ENCODE peak calls at places on chromosome 11, in five cellular contexts. A is lung, N is left ventricle myocardium inferior, B is adrenal gland, H is heart right ventricle. M is an unnamed sample.
A peak's percentile ranks its signal among the peaks of the same experiment; 100 is the strongest.

GRCh38 chr11:130403967-130404366 is 24.4 kb downstream of the ADAMTS8 start:
- DNase-seq in A (no peak), N (no peak), B (no peak), H (no peak), M (no peak)

GRCh38 chr11:10044618-10045017 is 249.4 kb downstream of the SBF2 start:
- DNase-seq in A (no peak), N (no peak), B (no peak), H (no peak), M (peak; percentile 18)

GRCh38 chr11:112219476-112220232 is 6.6 kb upstream of the PTS start:
- DNase-seq in A (no peak), N (no peak), B (peak; percentile 41), H (peak; percentile 54), M (peak; percentile 84)

GRCh38 chr11:11640996-11641395 is 19.2 kb upstream of the GALNT18 start:
- DNase-seq in A (no peak), N (no peak), B (no peak), H (no peak), M (no peak)

GRCh38 chr11:102637731-102638130 is 12.6 kb upstream of the MMP20 start:
- DNase-seq in A (peak; percentile 46), N (no peak), B (no peak), H (no peak), M (no peak)

GRCh38 chr11:132874638-132875037 is 657.7 kb downstream of the OPCML start:
- DNase-seq in A (no peak), N (no peak), B (no peak), H (no peak), M (no peak)

GRCh38 chr11:88508558-88508807 is 170.9 kb upstream of the CTSC start:
- DNase-seq in A (no peak), N (no peak), B (no peak), H (no peak), M (no peak)

GRCh38 chr11:12187399-12187798 is 77.0 kb downstream of the MICAL2 start:
- DNase-seq in A (no peak), N (no peak), B (no peak), H (no peak), M (no peak)

GRCh38 chr11:95688501-95689222 is 100.9 kb downstream of the FAM76B start:
- DNase-seq in A (no peak), N (no peak), B (no peak), H (no peak), M (peak; percentile 61)

GRCh38 chr11:63663809-63664208 is 7.4 kb downstream of the ATL3 start:
- DNase-seq in A (no peak), N (no peak), B (no peak), H (no peak), M (no peak)

GRCh38 chr11:70399681-70400112 is 1.4 kb downstream of the CTTN start:
- DNase-seq in A (peak; percentile 84), N (peak; percentile 77), B (peak; percentile 93), H (peak; percentile 74), M (no peak)

GRCh38 chr11:130906616-130907015 is 9.7 kb downstream of the SNX19 start:
- DNase-seq in A (no peak), N (no peak), B (no peak), H (no peak), M (no peak)

GRCh38 chr11:118911880-118912741 is 13.6 kb downstream of the BCL9L start:
- DNase-seq in A (peak; percentile 88), N (peak; percentile 77), B (peak; percentile 91), H (peak; percentile 82), M (peak; percentile 49)

GRCh38 chr11:94557992-94558391 is 9.2 kb upstream of the PIWIL4 start:
- DNase-seq in A (no peak), N (no peak), B (no peak), H (no peak), M (no peak)

GRCh38 chr11:64448599-64449380 is 89.8 kb downstream of the RPS6KA4 start:
- DNase-seq in A (peak; percentile 84), N (peak; percentile 81), B (peak; percentile 82), H (peak; percentile 78), M (peak; percentile 68)

GRCh38 chr11:72573380-72573949 is 100.8 kb downstream of the PDE2A start:
- DNase-seq in A (no peak), N (no peak), B (peak; percentile 40), H (no peak), M (peak; percentile 36)

GRCh38 chr11:119493712-119494111 is 70.7 kb upstream of the THY1 start:
- DNase-seq in A (no peak), N (no peak), B (peak; percentile 47), H (no peak), M (peak; percentile 33)

GRCh38 chr11:65133724-65134123 is 595 bp downstream of the SYVN1 start:
- DNase-seq in A (no peak), N (peak; percentile 39), B (no peak), H (peak; percentile 48), M (no peak)

GRCh38 chr11:70040452-70040851 is 37.7 kb upstream of the ANO1 start:
- DNase-seq in A (no peak), N (no peak), B (no peak), H (no peak), M (no peak)

GRCh38 chr11:70033711-70034070 is 44.4 kb upstream of the ANO1 start:
- DNase-seq in A (no peak), N (no peak), B (no peak), H (no peak), M (no peak)

GRCh38 chr11:130865091-130865771 is 51.0 kb downstream of the SNX19 start:
- DNase-seq in A (no peak), N (peak; percentile 53), B (no peak), H (peak; percentile 60), M (no peak)

GRCh38 chr11:107477820-107478219 is 20.2 kb upstream of the CWF19L2 start:
- DNase-seq in A (no peak), N (no peak), B (no peak), H (no peak), M (no peak)

GRCh38 chr11:118623291-118623655 is 15.9 kb downstream of the PHLDB1 start:
- DNase-seq in A (no peak), N (no peak), B (no peak), H (no peak), M (no peak)

GRCh38 chr11:134558916-134559616 is 147.0 kb upstream of the B3GAT1 start:
- DNase-seq in A (no peak), N (no peak), B (no peak), H (peak; percentile 0), M (no peak)

DNA sequence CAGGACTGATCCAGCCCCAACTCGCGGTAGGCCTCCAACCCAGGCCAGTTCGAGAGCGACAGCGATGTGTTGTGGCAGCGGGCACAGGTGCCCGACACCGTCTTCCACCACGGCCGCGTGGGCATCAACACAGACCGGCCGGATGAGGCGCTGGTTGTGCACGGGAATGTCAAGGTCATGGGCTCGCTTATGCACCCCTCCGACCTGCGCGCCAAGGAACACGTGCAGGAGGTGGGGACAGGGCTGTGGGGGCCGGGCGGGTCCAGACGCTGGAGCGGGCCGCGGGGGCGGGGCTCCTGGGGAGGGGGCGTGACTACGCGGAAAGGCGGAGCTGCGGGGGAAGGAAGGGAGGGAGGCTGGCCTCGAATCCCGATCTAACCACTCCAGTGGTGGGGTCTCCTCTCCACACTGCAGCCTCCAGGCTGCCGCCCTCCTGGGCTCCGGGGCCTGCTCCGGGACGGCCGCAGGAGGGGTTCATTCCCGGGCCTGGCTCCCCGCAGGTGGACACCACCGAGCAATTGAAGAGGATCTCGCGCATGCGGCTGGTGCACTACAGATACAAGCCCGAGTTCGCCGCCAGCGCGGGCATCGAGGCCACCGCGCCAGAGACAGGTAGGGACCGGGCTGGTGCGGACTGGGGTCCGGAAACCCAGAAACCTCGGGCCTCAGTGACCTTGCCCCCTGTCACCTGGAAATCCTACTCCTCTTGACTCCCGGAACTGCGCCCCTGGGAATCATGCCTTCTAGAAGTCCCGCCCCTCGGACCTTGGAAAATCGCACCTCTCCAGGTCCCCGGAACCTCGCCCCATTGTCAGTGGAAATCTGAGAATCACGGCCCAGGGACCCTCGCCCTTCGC is 14.9 kb downstream of the TMEM258 start:
- DNase-seq in A (no peak), N (peak; percentile 64), B (peak; percentile 84), H (peak; percentile 45), M (no peak)
- H3K4me3 ChIP-seq in A (no peak overlapping the region), N (peak overlapping the region; percentile 47), B (no peak overlapping the region), H (peak overlapping the region; percentile 9), M (no peak overlapping the region)

DNA sequence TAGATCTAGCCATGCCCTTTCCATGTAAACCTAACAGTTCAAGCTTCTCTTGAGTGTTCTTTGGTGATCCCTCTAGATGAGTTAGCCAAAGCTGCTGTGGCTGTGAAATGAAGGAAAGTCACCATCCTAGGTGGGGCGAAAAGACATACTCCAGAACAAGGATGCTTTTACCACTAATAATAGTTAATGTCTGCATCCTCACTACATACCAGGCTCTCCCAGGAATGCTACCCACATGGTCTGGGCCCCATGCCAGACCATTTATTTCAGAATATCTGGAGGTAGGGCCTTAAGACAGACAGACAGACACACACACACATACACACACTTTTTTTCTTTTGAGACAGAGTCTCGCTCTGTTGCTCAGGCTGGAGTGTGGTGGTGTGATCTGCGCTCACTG is 14.7 kb downstream of the ABTB2 start:
- DNase-seq in A (no peak), N (no peak), B (no peak), H (no peak), M (no peak)
- H3K4me3 ChIP-seq in A (no peak overlapping the region), N (no peak overlapping the region), B (no peak overlapping the region), H (no peak overlapping the region), M (no peak overlapping the region)

DNA sequence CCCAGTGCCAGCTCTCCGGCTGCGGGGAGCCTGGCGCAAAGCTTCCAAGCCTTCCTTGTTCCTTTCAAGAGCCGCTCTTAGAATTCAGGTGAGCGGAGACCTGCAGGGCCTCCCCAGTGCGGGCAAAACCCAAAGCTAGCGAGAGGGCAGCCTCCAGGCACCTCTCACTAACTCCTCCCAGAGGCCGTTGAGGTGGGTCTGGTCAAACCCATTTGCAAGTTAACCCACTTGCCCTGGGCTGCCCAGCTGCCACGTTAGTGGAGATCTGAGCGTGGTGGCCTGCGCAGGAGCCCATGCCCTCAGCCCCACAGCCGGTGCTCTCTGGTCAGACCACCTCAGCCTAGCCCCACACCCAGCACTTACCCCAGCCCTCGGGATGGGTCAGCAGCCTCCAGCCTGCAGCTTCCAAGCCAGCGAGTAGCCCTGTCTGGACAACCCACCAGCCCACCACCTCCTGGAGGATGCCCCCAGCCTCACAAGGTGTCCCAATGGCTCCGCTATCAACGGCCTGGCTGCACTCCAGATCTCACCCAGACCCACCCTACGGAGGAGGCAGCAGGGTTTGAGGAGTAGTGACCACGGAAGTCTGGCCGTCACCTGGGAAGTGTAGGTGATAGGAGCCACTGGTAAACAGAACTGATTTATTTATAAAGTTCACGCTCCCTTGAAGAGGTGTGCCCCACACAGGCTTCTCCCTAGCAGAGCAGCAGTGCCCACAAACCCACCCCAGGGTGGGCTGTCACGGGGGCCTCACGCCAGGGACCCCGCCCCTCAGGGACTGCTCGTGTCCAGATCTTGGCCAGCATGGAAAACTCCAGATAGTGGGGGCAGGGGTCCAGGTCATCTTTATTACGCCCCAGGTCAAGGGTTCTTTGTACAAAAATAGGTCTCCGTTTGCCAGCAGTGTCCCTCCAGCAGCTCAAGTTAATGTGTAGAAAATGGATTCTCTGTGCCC is 2.2 kb downstream of the ASCL2 start:
- DNase-seq in A (peak; percentile 26), N (no peak), B (no peak), H (no peak), M (no peak)
- H3K4me3 ChIP-seq in A (no peak overlapping the region), N (peak overlapping the region; percentile 64), B (no peak overlapping the region), H (no peak overlapping the region), M (no peak overlapping the region)

DNA sequence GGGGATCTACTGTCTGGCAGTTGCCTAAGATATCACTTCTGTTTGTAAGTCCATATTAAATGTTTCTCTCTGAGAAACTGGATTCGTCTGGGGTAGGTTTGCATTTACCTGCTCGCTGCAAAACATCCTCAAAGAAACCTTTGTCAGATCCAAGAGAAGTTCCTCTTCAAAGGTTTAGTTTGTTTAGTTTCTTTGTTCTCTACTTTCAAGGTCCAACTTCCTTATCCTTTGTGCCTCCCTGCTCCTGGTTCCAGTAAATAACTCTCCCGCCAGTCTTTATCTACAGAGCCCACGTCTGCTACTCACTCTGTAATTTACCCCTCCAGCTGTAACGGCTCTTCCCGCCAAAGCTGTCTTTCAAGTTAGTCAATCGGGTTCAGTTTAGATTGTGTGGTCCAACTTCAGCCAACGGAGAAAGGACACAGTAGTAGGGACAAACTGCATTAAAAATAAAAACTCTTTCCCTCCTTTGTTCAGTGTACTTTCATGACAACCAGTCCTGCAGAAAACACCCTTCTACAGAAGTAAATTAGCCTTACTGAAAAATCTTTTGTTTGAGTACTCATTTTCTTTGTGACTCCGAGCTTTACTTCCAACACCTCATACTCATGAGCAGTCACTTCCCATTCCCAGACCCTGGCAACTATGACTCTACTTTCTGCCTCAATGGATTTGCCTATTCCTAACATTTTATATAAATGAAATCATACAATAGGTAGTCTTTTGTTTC is 41.0 kb downstream of the TMPRSS5 start:
- DNase-seq in A (no peak), N (no peak), B (no peak), H (no peak), M (no peak)
- H3K4me3 ChIP-seq in A (no peak overlapping the region), N (no peak overlapping the region), B (no peak overlapping the region), H (no peak overlapping the region), M (no peak overlapping the region)